ENCODE peak calls at places on chromosomes 6 and 20, in nine cellular contexts. N is A549, H is IMR-90, Y is mesendoderm, U is H9, I is GM23248, C is SK-N-SH, D is endothelial cell of umbilical vein, E is GM23338. L is an unnamed sample.
A peak's percentile ranks its signal among the peaks of the same experiment; 100 is the strongest.

GRCh38 chr20:36779656-36780025 is 6.1 kb upstream of the DSN1 start:
- DNase-seq in D (no peak), U (peak; percentile 46), N (no peak), Y (peak; percentile 36), H (no peak), C (no peak), I (no peak), E (peak; percentile 64), L (no peak)

GRCh38 chr6:75126518-75126917 is 79.3 kb downstream of the COL12A1 start:
- DNase-seq in D (peak; percentile 52), U (no peak), N (no peak), Y (no peak), E (no peak), C (no peak), H (no peak), I (no peak), L (no peak)

GRCh38 chr6:132919476-132919875 is 105.1 kb downstream of the RPS12 start:
- DNase-seq in E (peak; percentile 5), H (peak; percentile 98), I (peak; percentile 95), D (peak; percentile 72), Y (no peak), C (no peak), U (no peak), N (peak; percentile 4), L (no peak)

GRCh38 chr20:38034108-38034649 is 633 bp downstream of the RPRD1B start:
- DNase-seq in D (peak; percentile 18), C (no peak), I (peak; percentile 51), H (no peak), U (no peak), E (no peak), N (no peak), Y (no peak), L (no peak)

GRCh38 chr6:75735491-75736186 is 13.4 kb upstream of the MYO6 start:
- DNase-seq in Y (no peak), N (peak; percentile 72), D (peak; percentile 83), C (no peak), U (no peak), E (no peak), I (peak; percentile 74), H (peak; percentile 28), L (peak; percentile 63)

GRCh38 chr6:165925474-165926156 is 242.0 kb downstream of the TBXT start:
- DNase-seq in C (no peak), N (no peak), U (no peak), D (no peak), H (peak; percentile 61), I (no peak), Y (no peak), E (no peak), L (no peak)

GRCh38 chr6:1825277-1825676 is 215.6 kb downstream of the FOXC1 start:
- DNase-seq in N (no peak), E (no peak), I (no peak), Y (no peak), H (no peak), C (no peak), U (no peak), D (no peak), L (no peak)

GRCh38 chr6:169783971-169784930 is 32.8 kb downstream of the ERMARD start:
- DNase-seq in N (no peak), C (no peak), D (no peak), U (peak; percentile 17), Y (no peak), I (no peak), H (no peak), E (no peak), L (no peak)

GRCh38 chr6:3844097-3844463 is 5.1 kb upstream of the FAM50B start:
- DNase-seq in D (no peak), E (no peak), I (peak; percentile 86), U (no peak), N (no peak), H (peak; percentile 82), Y (no peak), C (no peak), L (no peak)

GRCh38 chr6:4281341-4282293 is 146.2 kb upstream of the ECI2 start:
- DNase-seq in H (peak; percentile 62), U (peak; percentile 69), I (peak; percentile 51), N (no peak), C (no peak), E (peak; percentile 85), D (peak; percentile 64), Y (peak; percentile 67), L (no peak)

GRCh38 chr6:145848555-145848954 is 34.0 kb upstream of the FBXO30 start:
- DNase-seq in U (no peak), N (no peak), Y (no peak), H (no peak), D (no peak), C (peak; percentile 23), E (no peak), I (no peak), L (no peak)

DNA sequence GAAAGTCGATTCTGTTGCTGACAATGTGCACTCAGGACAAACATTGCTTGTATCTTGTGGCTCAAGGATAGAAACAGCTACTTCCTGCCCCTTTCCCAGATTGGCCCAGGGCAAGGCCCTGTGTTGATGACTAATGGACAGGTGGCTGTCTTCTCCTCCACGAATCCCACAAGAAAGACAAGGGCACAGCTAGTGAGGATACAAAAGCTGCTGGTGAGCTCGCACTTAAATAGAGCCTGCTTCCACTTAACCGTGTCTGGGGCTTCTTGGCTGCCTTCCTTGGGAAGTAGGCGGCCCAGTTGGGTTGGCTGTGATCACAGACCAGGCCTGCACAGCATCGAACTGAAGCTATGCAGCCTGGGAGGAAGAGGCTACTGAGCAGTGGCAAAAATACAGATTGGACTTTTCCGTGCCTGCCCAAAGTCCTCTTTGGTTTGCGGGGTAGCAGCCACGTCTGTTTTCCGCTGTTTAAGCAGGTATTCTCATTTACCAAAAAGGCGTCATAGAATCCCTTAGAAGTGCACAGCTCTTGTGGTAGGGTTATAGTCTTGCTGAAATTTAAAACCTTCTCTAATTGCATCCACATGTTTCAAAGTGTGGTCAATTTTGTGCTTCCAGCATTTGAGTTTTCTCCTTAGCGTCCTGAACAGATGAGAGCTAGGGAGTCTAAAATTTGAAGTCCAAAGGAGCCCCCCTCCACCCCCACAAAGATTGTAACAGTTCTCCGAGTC is 23.1 kb upstream of the NAA20 start:
- DNase-seq in N (peak; percentile 57), E (no peak), Y (peak; percentile 65), I (peak; percentile 63), D (peak; percentile 62), U (no peak), C (no peak), H (peak; percentile 76), L (peak; percentile 40)
- H3K4me2 ChIP-seq in N (peak overlapping the region; percentile 88), E (no peak overlapping the region), Y (no peak overlapping the region), I (peak overlapping the region; percentile 88), D (peak overlapping the region; percentile 59), U (no peak overlapping the region), C (peak overlapping the region; percentile 75), H (peak overlapping the region; percentile 44), L (peak overlapping the region; percentile 72)

DNA sequence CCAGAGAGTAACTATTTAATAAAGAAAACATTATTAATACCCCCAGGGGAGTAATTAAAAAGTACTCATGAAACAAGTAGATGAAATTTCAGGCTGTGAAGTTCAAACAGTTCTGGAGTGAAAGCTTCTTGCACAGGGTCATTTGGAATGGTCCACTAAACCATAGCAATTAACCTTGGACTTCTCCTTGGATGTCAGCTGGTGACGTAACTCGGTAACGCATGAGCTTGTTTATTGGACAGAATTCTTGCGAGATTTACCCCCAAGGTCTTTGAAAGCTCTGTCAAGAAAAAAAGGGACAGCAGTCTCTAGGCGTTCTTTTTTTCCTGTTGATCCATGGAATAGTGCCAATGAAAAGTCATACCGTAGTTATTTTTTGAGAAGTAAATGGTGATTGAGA is 2.2 kb downstream of the CD83 start:
- DNase-seq in N (no peak), Y (no peak), C (no peak), U (no peak), E (no peak), D (no peak), I (peak; percentile 10), H (no peak), L (no peak)
- H3K4me2 ChIP-seq in N (no peak overlapping the region), Y (no peak overlapping the region), C (no peak overlapping the region), U (no peak overlapping the region), E (no peak overlapping the region), D (no peak overlapping the region), I (no peak overlapping the region), H (no peak overlapping the region), L (no peak overlapping the region)

GRCh38 chr20:49914310-49915117 is 815 bp downstream of the SPATA2 start:
- DNase-seq in E (peak; percentile 49), Y (peak; percentile 88), D (peak; percentile 29), U (no peak), H (no peak), N (no peak), I (peak; percentile 70), C (no peak), L (no peak)

GRCh38 chr20:49916146-49917002 is 1.0 kb upstream of the SPATA2 start:
- DNase-seq in N (peak; percentile 79), I (peak; percentile 65), C (no peak), U (no peak), Y (peak; percentile 74), D (peak; percentile 35), E (no peak), H (peak; percentile 55), L (no peak)

GRCh38 chr20:49913399-49914047 is 1.8 kb downstream of the SPATA2 start:
- DNase-seq in Y (no peak), C (no peak), H (peak; percentile 42), I (peak; percentile 49), N (no peak), U (no peak), E (no peak), D (no peak), L (no peak)

GRCh38 chr20:49915118-49915379 is 280 bp downstream of the SPATA2 start:
- DNase-seq in I (no peak), D (no peak), N (no peak), E (no peak), H (no peak), C (no peak), U (no peak), Y (no peak), L (no peak)

DNA sequence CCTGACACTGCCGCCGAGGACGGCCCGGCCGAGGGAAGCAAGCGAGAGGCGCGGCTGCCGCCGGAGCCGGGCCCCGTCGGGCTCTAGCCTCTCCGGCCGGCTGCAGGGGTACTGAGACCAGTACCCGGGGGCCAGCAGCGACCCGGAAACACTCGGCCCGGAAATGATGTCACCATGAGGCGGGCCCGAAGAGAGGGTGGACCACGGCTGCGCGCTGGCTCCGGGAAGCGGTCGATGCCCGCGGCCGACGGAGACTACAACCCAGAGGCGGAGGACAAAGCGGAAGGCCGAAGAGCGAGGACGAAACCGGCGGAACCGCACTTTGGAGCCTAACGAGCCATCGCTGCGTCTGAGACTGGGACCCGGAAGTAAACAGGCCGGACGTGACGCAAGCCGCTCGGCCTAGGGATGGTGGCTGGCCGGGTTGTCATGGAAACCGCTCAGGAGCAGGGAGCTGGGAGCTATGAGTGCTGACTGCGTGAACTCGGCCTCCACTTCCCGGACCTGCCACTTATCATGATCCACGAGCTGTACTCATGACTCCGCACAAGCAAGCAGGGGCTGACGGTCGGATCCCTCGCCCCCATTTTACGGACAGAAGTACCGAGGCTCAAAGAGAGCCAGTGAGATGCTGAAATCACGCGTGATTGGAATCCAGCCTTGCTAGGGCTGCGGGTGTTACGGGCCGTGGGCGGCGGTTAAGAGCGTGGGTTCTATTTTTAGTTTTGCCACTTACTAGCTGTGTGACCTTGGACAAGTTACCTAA is at the start of gene SPATA2:
- DNase-seq in D (peak; percentile 94), N (peak; percentile 97), E (peak; percentile 98), H (peak; percentile 94), C (peak; percentile 98), U (peak; percentile 95), I (peak; percentile 98), Y (peak; percentile 98), L (peak; percentile 90)
- H3K4me2 ChIP-seq in D (peak within 1 kb of the TSS; percentile 90), N (peak within 1 kb of the TSS; percentile 96), E (peak within 1 kb of the TSS; percentile 99), H (peak within 1 kb of the TSS; percentile 87), C (peak within 1 kb of the TSS; percentile 98), U (peak within 1 kb of the TSS; percentile 90), I (peak within 1 kb of the TSS; percentile 95), Y (peak within 1 kb of the TSS; percentile 97), L (peak within 1 kb of the TSS; percentile 84)

GRCh38 chr20:62740286-62741141 is 31.9 kb downstream of the NTSR1 start:
- DNase-seq in E (no peak), U (no peak), I (peak; percentile 95), H (peak; percentile 95), N (peak; percentile 70), Y (no peak), D (peak; percentile 85), C (no peak), L (peak; percentile 97)
- H3K4me2 ChIP-seq in E (no peak overlapping the region), U (no peak overlapping the region), I (peak overlapping the region; percentile 82), H (peak overlapping the region; percentile 52), N (peak overlapping the region; percentile 47), Y (no peak overlapping the region), D (peak overlapping the region; percentile 62), C (peak overlapping the region; percentile 71), L (peak overlapping the region; percentile 77)